ENCODE peak calls at places on chromosomes 1 and 21, in nine cellular contexts. One of them, this sample, is unnamed.

GRCh38 chr1:79100385-79100784 is 93.9 kb upstream of the ADGRL4 start:
- DNase-seq in aorta: no peak
- DNase-seq in body of pancreas: no peak
- DNase-seq in psoas muscle: no peak
- DNase-seq in A549: no peak
- DNase-seq in CD8-positive, alpha-beta T cell: no peak
- DNase-seq in sigmoid colon: no peak
- DNase-seq in colonic mucosa: no peak
- DNase-seq in endodermal cell: no peak
- DNase-seq in this sample: no peak

GRCh38 chr1:53693773-53694717 is 44.9 kb downstream of the GLIS1 start:
- DNase-seq in aorta: no peak
- DNase-seq in body of pancreas: no peak
- DNase-seq in psoas muscle: no peak
- DNase-seq in A549: no peak
- DNase-seq in CD8-positive, alpha-beta T cell: no peak
- DNase-seq in sigmoid colon: no peak
- DNase-seq in colonic mucosa: no peak
- DNase-seq in endodermal cell: peak; percentile 69
- DNase-seq in this sample: no peak

GRCh38 chr21:19922122-19922521 is 1076.1 kb upstream of the NCAM2 start:
- DNase-seq in aorta: no peak
- DNase-seq in body of pancreas: no peak
- DNase-seq in psoas muscle: no peak
- DNase-seq in A549: no peak
- DNase-seq in CD8-positive, alpha-beta T cell: no peak
- DNase-seq in sigmoid colon: no peak
- DNase-seq in colonic mucosa: no peak
- DNase-seq in endodermal cell: no peak
- DNase-seq in this sample: peak; percentile 24

GRCh38 chr1:15969321-15969880 is 6.5 kb downstream of the ZBTB17 start:
- DNase-seq in aorta: no peak
- DNase-seq in body of pancreas: no peak
- DNase-seq in psoas muscle: no peak
- DNase-seq in A549: no peak
- DNase-seq in CD8-positive, alpha-beta T cell: no peak
- DNase-seq in sigmoid colon: no peak
- DNase-seq in colonic mucosa: no peak
- DNase-seq in endodermal cell: no peak
- DNase-seq in this sample: no peak

GRCh38 chr1:23530750-23531651 is at the start of gene E2F2:
- DNase-seq in aorta: peak; percentile 90
- DNase-seq in body of pancreas: peak; percentile 92
- DNase-seq in psoas muscle: peak; percentile 93
- DNase-seq in A549: peak; percentile 79
- DNase-seq in CD8-positive, alpha-beta T cell: peak; percentile 74
- DNase-seq in sigmoid colon: peak; percentile 95
- DNase-seq in colonic mucosa: peak; percentile 86
- DNase-seq in endodermal cell: peak; percentile 95
- DNase-seq in this sample: peak; percentile 94

GRCh38 chr1:224592636-224593579 is 23.2 kb upstream of the CNIH3 start:
- DNase-seq in aorta: no peak
- DNase-seq in body of pancreas: no peak
- DNase-seq in psoas muscle: no peak
- DNase-seq in A549: no peak
- DNase-seq in CD8-positive, alpha-beta T cell: no peak
- DNase-seq in sigmoid colon: no peak
- DNase-seq in colonic mucosa: no peak
- DNase-seq in endodermal cell: no peak
- DNase-seq in this sample: no peak

GRCh38 chr1:214552174-214552608 is 789 bp upstream of the PTPN14 start:
- DNase-seq in aorta: peak; percentile 76
- DNase-seq in body of pancreas: peak; percentile 82
- DNase-seq in psoas muscle: peak; percentile 56
- DNase-seq in A549: peak; percentile 59
- DNase-seq in CD8-positive, alpha-beta T cell: no peak
- DNase-seq in sigmoid colon: peak; percentile 72
- DNase-seq in colonic mucosa: peak; percentile 84
- DNase-seq in endodermal cell: peak; percentile 93
- DNase-seq in this sample: peak; percentile 97

GRCh38 chr1:51093566-51093965 is 8.5 kb upstream of the C1orf185 start:
- DNase-seq in aorta: no peak
- DNase-seq in body of pancreas: no peak
- DNase-seq in psoas muscle: no peak
- DNase-seq in A549: no peak
- DNase-seq in CD8-positive, alpha-beta T cell: no peak
- DNase-seq in sigmoid colon: no peak
- DNase-seq in colonic mucosa: no peak
- DNase-seq in endodermal cell: no peak
- DNase-seq in this sample: no peak

GRCh38 chr1:196607940-196608339 is 300 bp downstream of the KCNT2 start:
- DNase-seq in aorta: no peak
- DNase-seq in body of pancreas: no peak
- DNase-seq in psoas muscle: no peak
- DNase-seq in A549: no peak
- DNase-seq in CD8-positive, alpha-beta T cell: no peak
- DNase-seq in sigmoid colon: no peak
- DNase-seq in colonic mucosa: no peak
- DNase-seq in endodermal cell: no peak
- DNase-seq in this sample: peak; percentile 55

GRCh38 chr1:201649776-201650607 is 111.1 kb downstream of the NAV1 start:
- DNase-seq in aorta: peak; percentile 87
- DNase-seq in body of pancreas: peak; percentile 81
- DNase-seq in psoas muscle: peak; percentile 87
- DNase-seq in A549: peak; percentile 44
- DNase-seq in CD8-positive, alpha-beta T cell: no peak
- DNase-seq in sigmoid colon: peak; percentile 93
- DNase-seq in colonic mucosa: peak; percentile 97
- DNase-seq in endodermal cell: peak; percentile 91
- DNase-seq in this sample: peak; percentile 92

GRCh38 chr1:117122297-117123025 is 912 bp upstream of the TRIM45 start:
- DNase-seq in aorta: no peak
- DNase-seq in body of pancreas: no peak
- DNase-seq in psoas muscle: no peak
- DNase-seq in A549: no peak
- DNase-seq in CD8-positive, alpha-beta T cell: no peak
- DNase-seq in sigmoid colon: no peak
- DNase-seq in colonic mucosa: no peak
- DNase-seq in endodermal cell: no peak
- DNase-seq in this sample: no peak

GRCh38 chr1:117123274-117123673 is 1.7 kb upstream of the TRIM45 start:
- DNase-seq in aorta: no peak
- DNase-seq in body of pancreas: no peak
- DNase-seq in psoas muscle: no peak
- DNase-seq in A549: no peak
- DNase-seq in CD8-positive, alpha-beta T cell: no peak
- DNase-seq in sigmoid colon: no peak
- DNase-seq in colonic mucosa: no peak
- DNase-seq in endodermal cell: no peak
- DNase-seq in this sample: no peak

GRCh38 chr1:117130526-117130925 is 9.0 kb upstream of the TRIM45 start:
- DNase-seq in aorta: no peak
- DNase-seq in body of pancreas: no peak
- DNase-seq in psoas muscle: no peak
- DNase-seq in A549: no peak
- DNase-seq in CD8-positive, alpha-beta T cell: no peak
- DNase-seq in sigmoid colon: no peak
- DNase-seq in colonic mucosa: no peak
- DNase-seq in endodermal cell: no peak
- DNase-seq in this sample: no peak

GRCh38 chr1:117128323-117129079 is 7.0 kb upstream of the TRIM45 start:
- DNase-seq in aorta: no peak
- DNase-seq in body of pancreas: no peak
- DNase-seq in psoas muscle: no peak
- DNase-seq in A549: peak; percentile 22
- DNase-seq in CD8-positive, alpha-beta T cell: no peak
- DNase-seq in sigmoid colon: no peak
- DNase-seq in colonic mucosa: no peak
- DNase-seq in endodermal cell: no peak
- DNase-seq in this sample: peak; percentile 57

DNA sequence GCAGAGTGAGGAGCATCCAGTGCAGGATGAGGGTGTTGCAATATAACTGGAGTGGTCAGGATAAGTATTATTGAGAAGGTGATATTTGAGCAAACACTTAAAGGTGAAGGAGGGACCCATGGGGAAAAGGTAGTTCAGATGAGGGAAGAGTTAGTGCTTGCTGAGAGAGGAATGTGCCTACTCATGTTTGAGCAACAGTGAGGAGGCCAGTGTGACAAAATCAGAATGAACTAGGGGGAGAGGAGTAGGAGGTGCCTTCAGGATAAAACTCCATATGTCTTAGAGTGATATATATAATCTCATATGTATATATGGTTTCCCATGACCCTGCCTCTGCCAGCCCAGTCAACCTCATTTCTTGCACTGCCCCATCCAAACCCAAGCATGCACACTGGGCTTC is 6.3 kb upstream of the TRIM45 start:
- DNase-seq in aorta: no peak
- DNase-seq in body of pancreas: no peak
- DNase-seq in psoas muscle: no peak
- DNase-seq in A549: no peak
- DNase-seq in CD8-positive, alpha-beta T cell: no peak
- DNase-seq in sigmoid colon: no peak
- DNase-seq in colonic mucosa: no peak
- DNase-seq in endodermal cell: no peak
- DNase-seq in this sample: no peak
- H3K4me1 ChIP-seq in aorta: no peaks in the 10 kb centered on the region
- H3K4me1 ChIP-seq in body of pancreas: peaks cover 10% of the 10 kb centered on the region
- H3K4me1 ChIP-seq in psoas muscle: peaks cover 17% of the 10 kb centered on the region
- H3K4me1 ChIP-seq in A549: peaks cover 4% of the 10 kb centered on the region
- H3K4me1 ChIP-seq in CD8-positive, alpha-beta T cell: no peaks in the 10 kb centered on the region
- H3K4me1 ChIP-seq in sigmoid colon: no peaks in the 10 kb centered on the region
- H3K4me1 ChIP-seq in colonic mucosa: no peaks in the 10 kb centered on the region
- H3K4me1 ChIP-seq in endodermal cell: no peaks in the 10 kb centered on the region
- H3K4me1 ChIP-seq in this sample: peaks cover 13% of the 10 kb centered on the region

GRCh38 chr1:21942464-21942863 is 5.4 kb upstream of the HSPG2 start:
- DNase-seq in aorta: no peak
- DNase-seq in body of pancreas: no peak
- DNase-seq in psoas muscle: no peak
- DNase-seq in A549: no peak
- DNase-seq in CD8-positive, alpha-beta T cell: no peak
- DNase-seq in sigmoid colon: no peak
- DNase-seq in colonic mucosa: no peak
- DNase-seq in endodermal cell: no peak
- DNase-seq in this sample: no peak
- H3K4me1 ChIP-seq in aorta: peaks cover 3% of the 10 kb centered on the region
- H3K4me1 ChIP-seq in body of pancreas: peaks cover 47% of the 10 kb centered on the region
- H3K4me1 ChIP-seq in psoas muscle: peaks cover 26% of the 10 kb centered on the region
- H3K4me1 ChIP-seq in A549: peaks cover 34% of the 10 kb centered on the region
- H3K4me1 ChIP-seq in CD8-positive, alpha-beta T cell: no peaks in the 10 kb centered on the region
- H3K4me1 ChIP-seq in sigmoid colon: peaks cover 72% of the 10 kb centered on the region
- H3K4me1 ChIP-seq in colonic mucosa: peaks cover 3% of the 10 kb centered on the region
- H3K4me1 ChIP-seq in endodermal cell: peaks cover 22% of the 10 kb centered on the region
- H3K4me1 ChIP-seq in this sample: peaks cover 16% of the 10 kb centered on the region

GRCh38 chr1:63636192-63637105 is 43.2 kb downstream of the PGM1 start:
- DNase-seq in aorta: no peak
- DNase-seq in body of pancreas: no peak
- DNase-seq in psoas muscle: no peak
- DNase-seq in A549: no peak
- DNase-seq in CD8-positive, alpha-beta T cell: no peak
- DNase-seq in sigmoid colon: no peak
- DNase-seq in colonic mucosa: no peak
- DNase-seq in endodermal cell: no peak
- DNase-seq in this sample: no peak

GRCh38 chr1:63632110-63632509 is 38.9 kb downstream of the PGM1 start:
- DNase-seq in aorta: no peak
- DNase-seq in body of pancreas: no peak
- DNase-seq in psoas muscle: no peak
- DNase-seq in A549: no peak
- DNase-seq in CD8-positive, alpha-beta T cell: no peak
- DNase-seq in sigmoid colon: no peak
- DNase-seq in colonic mucosa: no peak
- DNase-seq in endodermal cell: no peak
- DNase-seq in this sample: no peak

GRCh38 chr1:63633281-63633680 is 40.1 kb downstream of the PGM1 start:
- DNase-seq in aorta: no peak
- DNase-seq in body of pancreas: no peak
- DNase-seq in psoas muscle: no peak
- DNase-seq in A549: no peak
- DNase-seq in CD8-positive, alpha-beta T cell: no peak
- DNase-seq in sigmoid colon: no peak
- DNase-seq in colonic mucosa: no peak
- DNase-seq in endodermal cell: no peak
- DNase-seq in this sample: no peak

GRCh38 chr1:63635681-63636080 is 42.5 kb downstream of the PGM1 start:
- DNase-seq in aorta: no peak
- DNase-seq in body of pancreas: no peak
- DNase-seq in psoas muscle: no peak
- DNase-seq in A549: no peak
- DNase-seq in CD8-positive, alpha-beta T cell: no peak
- DNase-seq in sigmoid colon: no peak
- DNase-seq in colonic mucosa: no peak
- DNase-seq in endodermal cell: no peak
- DNase-seq in this sample: no peak

GRCh38 chr1:63634471-63634870 is 41.3 kb downstream of the PGM1 start:
- DNase-seq in aorta: no peak
- DNase-seq in body of pancreas: no peak
- DNase-seq in psoas muscle: no peak
- DNase-seq in A549: no peak
- DNase-seq in CD8-positive, alpha-beta T cell: no peak
- DNase-seq in sigmoid colon: no peak
- DNase-seq in colonic mucosa: no peak
- DNase-seq in endodermal cell: no peak
- DNase-seq in this sample: no peak
- H3K4me1 ChIP-seq in aorta: no peaks in the 10 kb centered on the region
- H3K4me1 ChIP-seq in body of pancreas: peaks cover 27% of the 10 kb centered on the region
- H3K4me1 ChIP-seq in psoas muscle: peaks cover 8% of the 10 kb centered on the region
- H3K4me1 ChIP-seq in A549: peaks cover 6% of the 10 kb centered on the region
- H3K4me1 ChIP-seq in CD8-positive, alpha-beta T cell: no peaks in the 10 kb centered on the region
- H3K4me1 ChIP-seq in sigmoid colon: no peaks in the 10 kb centered on the region
- H3K4me1 ChIP-seq in colonic mucosa: no peaks in the 10 kb centered on the region
- H3K4me1 ChIP-seq in endodermal cell: no peaks in the 10 kb centered on the region
- H3K4me1 ChIP-seq in this sample: no peaks in the 10 kb centered on the region

GRCh38 chr21:34182436-34182835 is 109.1 kb downstream of the MRPS6 start:
- DNase-seq in aorta: no peak
- DNase-seq in body of pancreas: no peak
- DNase-seq in psoas muscle: no peak
- DNase-seq in A549: no peak
- DNase-seq in CD8-positive, alpha-beta T cell: no peak
- DNase-seq in sigmoid colon: peak; percentile 27
- DNase-seq in colonic mucosa: no peak
- DNase-seq in endodermal cell: no peak
- DNase-seq in this sample: no peak

GRCh38 chr21:34183331-34183928 is 110.1 kb downstream of the MRPS6 start:
- DNase-seq in aorta: no peak
- DNase-seq in body of pancreas: no peak
- DNase-seq in psoas muscle: no peak
- DNase-seq in A549: no peak
- DNase-seq in CD8-positive, alpha-beta T cell: no peak
- DNase-seq in sigmoid colon: peak; percentile 36
- DNase-seq in colonic mucosa: no peak
- DNase-seq in endodermal cell: no peak
- DNase-seq in this sample: no peak

GRCh38 chr21:34185051-34185750 is 111.8 kb downstream of the MRPS6 start:
- DNase-seq in aorta: no peak
- DNase-seq in body of pancreas: no peak
- DNase-seq in psoas muscle: no peak
- DNase-seq in A549: no peak
- DNase-seq in CD8-positive, alpha-beta T cell: no peak
- DNase-seq in sigmoid colon: peak; percentile 48
- DNase-seq in colonic mucosa: no peak
- DNase-seq in endodermal cell: no peak
- DNase-seq in this sample: no peak

GRCh38 chr21:34186119-34186719 is 112.8 kb downstream of the MRPS6 start:
- DNase-seq in aorta: peak; percentile 81
- DNase-seq in body of pancreas: peak; percentile 53
- DNase-seq in psoas muscle: no peak
- DNase-seq in A549: no peak
- DNase-seq in CD8-positive, alpha-beta T cell: no peak
- DNase-seq in sigmoid colon: no peak
- DNase-seq in colonic mucosa: no peak
- DNase-seq in endodermal cell: no peak
- DNase-seq in this sample: no peak

GRCh38 chr21:34184232-34184631 is 110.9 kb downstream of the MRPS6 start:
- DNase-seq in aorta: no peak
- DNase-seq in body of pancreas: no peak
- DNase-seq in psoas muscle: no peak
- DNase-seq in A549: no peak
- DNase-seq in CD8-positive, alpha-beta T cell: no peak
- DNase-seq in sigmoid colon: peak; percentile 4
- DNase-seq in colonic mucosa: no peak
- DNase-seq in endodermal cell: no peak
- DNase-seq in this sample: no peak
- H3K4me1 ChIP-seq in aorta: peaks cover 8% of the 10 kb centered on the region
- H3K4me1 ChIP-seq in body of pancreas: no peaks in the 10 kb centered on the region
- H3K4me1 ChIP-seq in psoas muscle: peaks cover 22% of the 10 kb centered on the region
- H3K4me1 ChIP-seq in A549: no peaks in the 10 kb centered on the region
- H3K4me1 ChIP-seq in CD8-positive, alpha-beta T cell: no peaks in the 10 kb centered on the region
- H3K4me1 ChIP-seq in sigmoid colon: peaks cover 7% of the 10 kb centered on the region
- H3K4me1 ChIP-seq in colonic mucosa: no peaks in the 10 kb centered on the region
- H3K4me1 ChIP-seq in endodermal cell: no peaks in the 10 kb centered on the region
- H3K4me1 ChIP-seq in this sample: peaks cover 22% of the 10 kb centered on the region